ENCODE peak calls at places on chromosomes 13 and 19, in seven cellular contexts. One of them, this sample, is unnamed.

GRCh38 chr19:41323430-41324125 is 13.6 kb downstream of the CCDC97 start:
- DNase-seq in type B pancreatic cell: no peak
- DNase-seq in CD8-positive, alpha-beta memory T cell: no peak
- DNase-seq in left cardiac atrium: peak
- DNase-seq in smooth muscle cell of the brain vasculature: peak
- DNase-seq in stimulated activated CD4-positive, alpha-beta T cell treated with anti-CD3 and anti-CD28 coated beads, Interleukin-1b, Interleukin-23, amount 100 ng/mL, for 1 hour: no peak
- DNase-seq in bronchial epithelial cell: peak
- DNase-seq in this sample: peak

GRCh38 chr13:102978168-102978567 is 88.0 kb downstream of the SLC10A2 start:
- DNase-seq in CD8-positive, alpha-beta memory T cell: no peak
- DNase-seq in stimulated activated CD4-positive, alpha-beta T cell treated with anti-CD3 and anti-CD28 coated beads, Interleukin-1b, Interleukin-23, amount 100 ng/mL, for 1 hour: no peak
- DNase-seq in left cardiac atrium: no peak
- DNase-seq in bronchial epithelial cell: no peak
- DNase-seq in smooth muscle cell of the brain vasculature: no peak
- DNase-seq in type B pancreatic cell: no peak
- DNase-seq in this sample: no peak

GRCh38 chr19:11964858-11965645 is at the start of gene ZNF763:
- DNase-seq in left cardiac atrium: peak
- DNase-seq in CD8-positive, alpha-beta memory T cell: peak
- DNase-seq in stimulated activated CD4-positive, alpha-beta T cell treated with anti-CD3 and anti-CD28 coated beads, Interleukin-1b, Interleukin-23, amount 100 ng/mL, for 1 hour: peak
- DNase-seq in bronchial epithelial cell: peak
- DNase-seq in type B pancreatic cell: peak
- DNase-seq in smooth muscle cell of the brain vasculature: no peak
- DNase-seq in this sample: peak

GRCh38 chr19:4295972-4296771 is 6.0 kb downstream of the TMIGD2 start:
- DNase-seq in stimulated activated CD4-positive, alpha-beta T cell treated with anti-CD3 and anti-CD28 coated beads, Interleukin-1b, Interleukin-23, amount 100 ng/mL, for 1 hour: no peak
- DNase-seq in left cardiac atrium: no peak
- DNase-seq in CD8-positive, alpha-beta memory T cell: no peak
- DNase-seq in bronchial epithelial cell: no peak
- DNase-seq in smooth muscle cell of the brain vasculature: no peak
- DNase-seq in type B pancreatic cell: no peak
- DNase-seq in this sample: no peak

GRCh38 chr13:96284971-96285370 is 195.1 kb downstream of the HS6ST3 start:
- DNase-seq in stimulated activated CD4-positive, alpha-beta T cell treated with anti-CD3 and anti-CD28 coated beads, Interleukin-1b, Interleukin-23, amount 100 ng/mL, for 1 hour: no peak
- DNase-seq in smooth muscle cell of the brain vasculature: no peak
- DNase-seq in left cardiac atrium: no peak
- DNase-seq in CD8-positive, alpha-beta memory T cell: no peak
- DNase-seq in bronchial epithelial cell: no peak
- DNase-seq in type B pancreatic cell: no peak
- DNase-seq in this sample: no peak

GRCh38 chr13:109725297-109725696 is 61.1 kb downstream of the IRS2 start:
- DNase-seq in left cardiac atrium: no peak
- DNase-seq in stimulated activated CD4-positive, alpha-beta T cell treated with anti-CD3 and anti-CD28 coated beads, Interleukin-1b, Interleukin-23, amount 100 ng/mL, for 1 hour: no peak
- DNase-seq in bronchial epithelial cell: no peak
- DNase-seq in smooth muscle cell of the brain vasculature: no peak
- DNase-seq in type B pancreatic cell: no peak
- DNase-seq in CD8-positive, alpha-beta memory T cell: no peak
- DNase-seq in this sample: no peak

GRCh38 chr13:23945612-23946011 is 48.3 kb upstream of the C1QTNF9B start:
- DNase-seq in left cardiac atrium: no peak
- DNase-seq in stimulated activated CD4-positive, alpha-beta T cell treated with anti-CD3 and anti-CD28 coated beads, Interleukin-1b, Interleukin-23, amount 100 ng/mL, for 1 hour: no peak
- DNase-seq in CD8-positive, alpha-beta memory T cell: no peak
- DNase-seq in bronchial epithelial cell: no peak
- DNase-seq in type B pancreatic cell: no peak
- DNase-seq in smooth muscle cell of the brain vasculature: no peak
- DNase-seq in this sample: no peak

GRCh38 chr19:57363734-57364181 is 407 bp downstream of the TRAPPC2B start:
- DNase-seq in bronchial epithelial cell: no peak
- DNase-seq in stimulated activated CD4-positive, alpha-beta T cell treated with anti-CD3 and anti-CD28 coated beads, Interleukin-1b, Interleukin-23, amount 100 ng/mL, for 1 hour: no peak
- DNase-seq in type B pancreatic cell: no peak
- DNase-seq in left cardiac atrium: no peak
- DNase-seq in CD8-positive, alpha-beta memory T cell: no peak
- DNase-seq in smooth muscle cell of the brain vasculature: no peak
- DNase-seq in this sample: no peak

GRCh38 chr19:43395561-43395960 is 19.1 kb upstream of the TEX101 start:
- DNase-seq in smooth muscle cell of the brain vasculature: no peak
- DNase-seq in CD8-positive, alpha-beta memory T cell: no peak
- DNase-seq in bronchial epithelial cell: peak
- DNase-seq in type B pancreatic cell: no peak
- DNase-seq in stimulated activated CD4-positive, alpha-beta T cell treated with anti-CD3 and anti-CD28 coated beads, Interleukin-1b, Interleukin-23, amount 100 ng/mL, for 1 hour: no peak
- DNase-seq in left cardiac atrium: no peak
- DNase-seq in this sample: no peak

GRCh38 chr13:78497702-78498319 is 105.5 kb downstream of the POU4F1 start:
- DNase-seq in left cardiac atrium: no peak
- DNase-seq in stimulated activated CD4-positive, alpha-beta T cell treated with anti-CD3 and anti-CD28 coated beads, Interleukin-1b, Interleukin-23, amount 100 ng/mL, for 1 hour: no peak
- DNase-seq in CD8-positive, alpha-beta memory T cell: no peak
- DNase-seq in smooth muscle cell of the brain vasculature: no peak
- DNase-seq in type B pancreatic cell: no peak
- DNase-seq in bronchial epithelial cell: no peak
- DNase-seq in this sample: no peak

GRCh38 chr19:32404213-32404938 is 1.2 kb upstream of the DPY19L3 start:
- DNase-seq in bronchial epithelial cell: no peak
- DNase-seq in smooth muscle cell of the brain vasculature: no peak
- DNase-seq in CD8-positive, alpha-beta memory T cell: no peak
- DNase-seq in left cardiac atrium: no peak
- DNase-seq in stimulated activated CD4-positive, alpha-beta T cell treated with anti-CD3 and anti-CD28 coated beads, Interleukin-1b, Interleukin-23, amount 100 ng/mL, for 1 hour: no peak
- DNase-seq in type B pancreatic cell: no peak
- DNase-seq in this sample: no peak

GRCh38 chr19:53982056-53982455 is 9.4 kb upstream of the CACNG6 start:
- DNase-seq in CD8-positive, alpha-beta memory T cell: no peak
- DNase-seq in smooth muscle cell of the brain vasculature: no peak
- DNase-seq in bronchial epithelial cell: no peak
- DNase-seq in stimulated activated CD4-positive, alpha-beta T cell treated with anti-CD3 and anti-CD28 coated beads, Interleukin-1b, Interleukin-23, amount 100 ng/mL, for 1 hour: no peak
- DNase-seq in type B pancreatic cell: no peak
- DNase-seq in left cardiac atrium: no peak
- DNase-seq in this sample: no peak

GRCh38 chr13:107375701-107376350 is 807.9 kb upstream of the ARGLU1 start:
- DNase-seq in bronchial epithelial cell: no peak
- DNase-seq in type B pancreatic cell: no peak
- DNase-seq in stimulated activated CD4-positive, alpha-beta T cell treated with anti-CD3 and anti-CD28 coated beads, Interleukin-1b, Interleukin-23, amount 100 ng/mL, for 1 hour: no peak
- DNase-seq in smooth muscle cell of the brain vasculature: no peak
- DNase-seq in left cardiac atrium: no peak
- DNase-seq in CD8-positive, alpha-beta memory T cell: no peak
- DNase-seq in this sample: no peak

GRCh38 chr13:41061914-41062837 is 867 bp downstream of the WBP4 start:
- DNase-seq in CD8-positive, alpha-beta memory T cell: no peak
- DNase-seq in left cardiac atrium: no peak
- DNase-seq in bronchial epithelial cell: peak
- DNase-seq in stimulated activated CD4-positive, alpha-beta T cell treated with anti-CD3 and anti-CD28 coated beads, Interleukin-1b, Interleukin-23, amount 100 ng/mL, for 1 hour: no peak
- DNase-seq in smooth muscle cell of the brain vasculature: no peak
- DNase-seq in type B pancreatic cell: no peak
- DNase-seq in this sample: no peak

GRCh38 chr13:111251646-111252448 is 68.6 kb upstream of the TEX29 start:
- DNase-seq in stimulated activated CD4-positive, alpha-beta T cell treated with anti-CD3 and anti-CD28 coated beads, Interleukin-1b, Interleukin-23, amount 100 ng/mL, for 1 hour: no peak
- DNase-seq in left cardiac atrium: no peak
- DNase-seq in CD8-positive, alpha-beta memory T cell: no peak
- DNase-seq in bronchial epithelial cell: no peak
- DNase-seq in type B pancreatic cell: no peak
- DNase-seq in smooth muscle cell of the brain vasculature: no peak
- DNase-seq in this sample: no peak

GRCh38 chr19:4186087-4186993 is 3.9 kb downstream of the ANKRD24 start:
- DNase-seq in smooth muscle cell of the brain vasculature: no peak
- DNase-seq in stimulated activated CD4-positive, alpha-beta T cell treated with anti-CD3 and anti-CD28 coated beads, Interleukin-1b, Interleukin-23, amount 100 ng/mL, for 1 hour: peak
- DNase-seq in CD8-positive, alpha-beta memory T cell: peak
- DNase-seq in left cardiac atrium: peak
- DNase-seq in bronchial epithelial cell: peak
- DNase-seq in type B pancreatic cell: no peak
- DNase-seq in this sample: no peak

GRCh38 chr19:52640916-52641315 is 2.8 kb upstream of the ZNF83 start:
- DNase-seq in type B pancreatic cell: no peak
- DNase-seq in CD8-positive, alpha-beta memory T cell: no peak
- DNase-seq in smooth muscle cell of the brain vasculature: no peak
- DNase-seq in bronchial epithelial cell: no peak
- DNase-seq in stimulated activated CD4-positive, alpha-beta T cell treated with anti-CD3 and anti-CD28 coated beads, Interleukin-1b, Interleukin-23, amount 100 ng/mL, for 1 hour: no peak
- DNase-seq in left cardiac atrium: no peak
- DNase-seq in this sample: no peak

GRCh38 chr13:109131698-109132257 is 502.4 kb downstream of the MYO16 start:
- DNase-seq in smooth muscle cell of the brain vasculature: peak
- DNase-seq in type B pancreatic cell: no peak
- DNase-seq in CD8-positive, alpha-beta memory T cell: no peak
- DNase-seq in left cardiac atrium: no peak
- DNase-seq in stimulated activated CD4-positive, alpha-beta T cell treated with anti-CD3 and anti-CD28 coated beads, Interleukin-1b, Interleukin-23, amount 100 ng/mL, for 1 hour: no peak
- DNase-seq in bronchial epithelial cell: no peak
- DNase-seq in this sample: no peak